ENCODE peak calls at places on chromosomes 4 and X, in six cellular contexts. P, M, E, U, Z and J are unnamed samples.

GRCh38 chr4:126405369-126405982 is 1090.7 kb downstream of the FAT4 start:
- DNase-seq in E (peak; percentile 47), P (peak; percentile 68), Z (no peak), U (peak; percentile 46), M (no peak), J (no peak)

GRCh38 chrX:55907968-55908607 is 190.5 kb downstream of the RRAGB start:
- DNase-seq in M (peak; percentile 38), Z (peak; percentile 77), U (peak; percentile 56), E (peak; percentile 81), P (peak; percentile 83), J (peak; percentile 84)

GRCh38 chrX:12770440-12770839 is 20.8 kb upstream of the PRPS2 start:
- DNase-seq in U (peak; percentile 43), E (peak; percentile 24), Z (peak; percentile 68), P (peak; percentile 34), M (no peak), J (peak; percentile 35)

GRCh38 chr4:170391066-170391754 is 301.5 kb upstream of the AADAT start:
- DNase-seq in U (peak; percentile 79), M (no peak), Z (peak; percentile 58), E (peak; percentile 9), P (no peak), J (no peak)

GRCh38 chr4:53686521-53686920 is 95.2 kb upstream of the LNX1 start:
- DNase-seq in Z (no peak), P (no peak), M (no peak), U (peak; percentile 49), E (no peak), J (no peak)

GRCh38 chr4:172692701-172693100 is 475.9 kb upstream of the GALNT7 start:
- DNase-seq in U (no peak), M (no peak), Z (peak; percentile 54), E (no peak), P (no peak), J (no peak)

GRCh38 chr4:74967324-74967723 is 34.4 kb downstream of the PARM1 start:
- DNase-seq in U (no peak), P (no peak), E (no peak), Z (no peak), M (no peak), J (no peak)

GRCh38 chr4:123339507-123340380 is 56.9 kb upstream of the SPRY1 start:
- DNase-seq in E (peak; percentile 15), M (no peak), P (no peak), Z (no peak), U (no peak), J (no peak)

GRCh38 chr4:10030946-10031662 is 9.8 kb upstream of the SLC2A9 start:
- DNase-seq in Z (no peak), U (no peak), M (no peak), P (no peak), E (no peak), J (no peak)

GRCh38 chr4:31160146-31160545 is 440.0 kb downstream of the PCDH7 start:
- DNase-seq in M (no peak), U (no peak), P (no peak), Z (no peak), E (no peak), J (no peak)

GRCh38 chr4:42133006-42133405 is 19.4 kb downstream of the BEND4 start:
- DNase-seq in E (no peak), Z (no peak), M (no peak), P (no peak), U (no peak), J (no peak)

GRCh38 chrX:13153796-13154195 is 109.4 kb upstream of the FAM9C start:
- DNase-seq in P (no peak), E (no peak), M (no peak), Z (no peak), U (peak; percentile 69), J (no peak)

GRCh38 chr4:43243433-43244116 is 351.1 kb downstream of the GRXCR1 start:
- DNase-seq in E (no peak), P (no peak), U (no peak), M (no peak), Z (no peak), J (no peak)

GRCh38 chrX:1281511-1281910 is 12.9 kb downstream of the CSF2RA start:
- DNase-seq in P (no peak), Z (peak; percentile 40), E (no peak), U (peak; percentile 65), M (no peak), J (no peak)

GRCh38 chrX:150200820-150201287 is 162.3 kb upstream of the MAMLD1 start:
- DNase-seq in E (no peak), U (peak; percentile 97), M (peak; percentile 80), Z (peak; percentile 98), P (no peak), J (peak; percentile 71)

GRCh38 chr4:42151568-42152506 is 618 bp downstream of the BEND4 start:
- DNase-seq in P (peak; percentile 69), E (peak; percentile 90), Z (no peak), U (peak; percentile 13), M (no peak), J (peak; percentile 26)

GRCh38 chr4:40199999-40200880 is 3.4 kb downstream of the RHOH start:
- DNase-seq in P (no peak), U (no peak), M (no peak), E (no peak), Z (no peak), J (no peak)

GRCh38 chr4:6658635-6659075 is 18.2 kb downstream of the MRFAP1 start:
- DNase-seq in M (no peak), E (peak; percentile 53), P (peak; percentile 72), U (peak; percentile 69), Z (no peak), J (peak; percentile 54)

GRCh38 chrX:2500091-2500680 is 590 bp downstream of the DHRSX start:
- DNase-seq in P (peak; percentile 64), U (peak; percentile 89), E (peak; percentile 71), Z (peak; percentile 52), M (no peak), J (peak; percentile 61)

GRCh38 chrX:96611619-96612362 is 72.9 kb upstream of the DIAPH2 start:
- DNase-seq in P (no peak), E (peak; percentile 18), M (no peak), Z (no peak), U (peak; percentile 65), J (no peak)

GRCh38 chrX:23493941-23494374 is 159.3 kb downstream of the PTCHD1 start:
- DNase-seq in P (no peak), E (no peak), Z (peak; percentile 68), U (no peak), M (peak; percentile 7), J (no peak)

GRCh38 chrX:41670108-41670507 is 18.7 kb upstream of the GPR34 start:
- DNase-seq in U (peak; percentile 19), E (no peak), Z (no peak), P (no peak), M (no peak), J (no peak)

GRCh38 chrX:41666251-41666650 is 22.5 kb upstream of the GPR34 start:
- DNase-seq in U (peak; percentile 26), E (no peak), P (no peak), Z (no peak), M (no peak), J (no peak)

GRCh38 chrX:41664307-41665299 is 24.2 kb upstream of the GPR34 start:
- DNase-seq in E (no peak), M (no peak), U (peak; percentile 31), P (no peak), Z (no peak), J (no peak)

GRCh38 chrX:41665676-41666075 is 23.1 kb upstream of the GPR34 start:
- DNase-seq in P (no peak), U (no peak), M (no peak), Z (no peak), E (no peak), J (no peak)

GRCh38 chrX:41667631-41668030 is 21.1 kb upstream of the GPR34 start:
- DNase-seq in P (no peak), M (no peak), Z (peak; percentile 43), E (no peak), U (no peak), J (no peak)
- H4K20me1 ChIP-seq in P (no peaks in the 10 kb centered on the region), M (no peaks in the 10 kb centered on the region), Z (no peaks in the 10 kb centered on the region), E (no peaks in the 10 kb centered on the region), U (no peaks in the 10 kb centered on the region), J (no peaks in the 10 kb centered on the region)

DNA sequence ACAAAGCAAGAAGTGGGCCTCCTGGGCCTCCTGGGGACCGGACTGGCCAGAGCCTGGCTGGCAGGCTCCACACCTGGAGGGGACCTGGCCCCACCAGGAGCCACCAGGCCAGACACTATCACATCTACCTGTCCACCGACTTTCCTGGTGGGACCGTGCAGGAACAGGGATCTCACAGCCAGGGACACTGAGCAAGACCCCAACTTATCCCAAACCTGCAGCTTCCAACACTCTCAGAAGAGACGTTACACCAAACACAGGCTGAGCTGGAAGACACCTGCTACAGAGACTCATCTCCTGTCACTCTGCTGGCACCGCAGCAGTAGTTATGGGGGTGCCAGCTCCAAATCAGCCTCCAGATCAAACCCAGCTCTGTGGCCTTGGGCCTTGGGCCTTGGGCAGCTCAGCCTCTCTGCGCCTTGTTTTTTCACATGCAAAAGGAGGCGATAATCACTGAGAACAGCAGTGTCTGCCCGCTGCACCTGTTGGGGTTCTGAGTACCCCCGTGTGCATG is 69.4 kb downstream of the ADRA2C start:
- DNase-seq in E (no peak), U (no peak), Z (no peak), M (no peak), P (no peak), J (no peak)
- TF ChIP-seq EZH2 in E (no peak), U (no peak), Z (no peak), M (no peak), P (no peak), J (no peak)

GRCh38 chr4:906311-907102 is 25.6 kb downstream of the GAK start:
- DNase-seq in E (no peak), U (no peak), Z (no peak), P (no peak), M (no peak), J (no peak)

GRCh38 chr4:907103-907400 is 25.1 kb downstream of the GAK start:
- DNase-seq in E (no peak), M (no peak), Z (no peak), P (no peak), U (no peak), J (no peak)

GRCh38 chr4:903066-904046 is 28.8 kb downstream of the GAK start:
- DNase-seq in Z (no peak), U (no peak), E (no peak), P (no peak), M (no peak), J (no peak)

GRCh38 chr4:907691-908437 is 24.3 kb downstream of the GAK start:
- DNase-seq in E (no peak), Z (no peak), P (no peak), U (no peak), M (no peak), J (no peak)

DNA sequence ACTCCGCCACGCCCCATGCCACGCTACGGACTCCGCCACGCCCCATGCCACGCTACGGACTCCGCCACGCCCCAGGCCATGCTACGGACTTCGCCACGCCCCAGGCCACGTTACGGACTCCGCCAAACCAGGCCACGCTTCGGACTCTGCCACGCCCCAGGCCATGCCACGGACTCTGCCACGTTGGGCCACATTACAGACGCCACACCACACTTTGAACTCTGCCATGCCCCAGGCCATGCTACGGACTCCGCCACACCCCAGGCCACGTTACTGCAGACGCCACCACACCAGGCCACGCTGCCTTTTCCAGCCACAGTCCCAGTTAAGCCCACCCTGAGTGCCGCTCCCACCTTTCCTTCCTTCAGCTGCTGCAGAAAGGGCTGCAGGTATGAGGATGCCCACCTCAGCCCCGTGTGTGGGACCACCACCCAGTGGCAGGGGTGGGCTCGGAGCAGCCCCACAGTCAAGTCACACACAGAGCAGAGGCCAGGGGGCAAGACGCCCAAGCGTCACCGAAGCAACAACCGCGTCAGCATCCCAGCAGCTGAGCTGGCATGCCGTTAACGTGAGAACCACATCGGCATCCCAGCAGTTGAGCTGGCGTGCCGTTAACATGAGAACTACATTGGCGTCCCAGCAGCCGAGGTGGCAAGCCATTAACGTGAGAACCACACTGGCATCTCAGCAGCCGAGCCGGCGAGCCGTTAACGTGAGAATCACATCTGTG is 26.5 kb downstream of the GAK start:
- DNase-seq in Z (no peak), E (no peak), M (no peak), U (no peak), P (no peak), J (no peak)
- H4K20me1 ChIP-seq in Z (no peaks in the 10 kb centered on the region), E (no peaks in the 10 kb centered on the region), M (no peaks in the 10 kb centered on the region), U (no peaks in the 10 kb centered on the region), P (no peaks in the 10 kb centered on the region), J (no peaks in the 10 kb centered on the region)

GRCh38 chrX:106726485-106727437 is at the start of gene RNF128:
- DNase-seq in Z (peak; percentile 43), U (peak; percentile 62), P (peak; percentile 89), M (peak; percentile 70), E (peak; percentile 83), J (peak; percentile 76)
- TF ChIP-seq EZH2 in Z (peak; percentile 63), U (no peak), P (no peak), M (no peak), E (peak; percentile 57), J (no peak)